ENCODE peak calls at places on chromosome 16, in five cellular contexts. Z is RWPE1, D is GM13976, F is breast epithelium, M is fibroblast of the aortic adventitia. L is an unnamed sample.
A peak's percentile ranks its signal among the peaks of the same experiment; 100 is the strongest.

GRCh38 chr16:85878875-85879274 is 20.1 kb upstream of the IRF8 start:
- DNase-seq in Z (peak; percentile 53), D (no peak), F (no peak), M (peak; percentile 68), L (no peak)

GRCh38 chr16:58511933-58512815 is 3.1 kb upstream of the SETD6 start:
- DNase-seq in Z (peak; percentile 40), D (peak; percentile 83), F (no peak), M (peak; percentile 61), L (peak; percentile 83)

GRCh38 chr16:85369741-85370528 is 243.2 kb upstream of the GSE1 start:
- DNase-seq in Z (peak; percentile 61), D (peak; percentile 86), F (no peak), M (peak; percentile 46), L (no peak)

GRCh38 chr16:23072769-23073549 is 76.3 kb downstream of the USP31 start:
- DNase-seq in Z (peak; percentile 87), D (no peak), F (peak; percentile 47), M (peak; percentile 20), L (no peak)

GRCh38 chr16:736936-737481 is 3.8 kb downstream of the CIAO3 start:
- DNase-seq in Z (no peak), D (no peak), F (no peak), M (no peak), L (no peak)

GRCh38 chr16:74225278-74225677 is 71.3 kb upstream of the PSMD7 start:
- DNase-seq in Z (no peak), D (no peak), F (no peak), M (no peak), L (no peak)

GRCh38 chr16:1779741-1780676 is 2.4 kb downstream of the SPSB3 start:
- DNase-seq in Z (no peak), D (no peak), F (no peak), M (no peak), L (no peak)

GRCh38 chr16:3580686-3581085 is 3.5 kb upstream of the NLRC3 start:
- DNase-seq in Z (no peak), D (no peak), F (no peak), M (no peak), L (no peak)

GRCh38 chr16:85832578-85833539 is 33.4 kb downstream of the COX4I1 start:
- DNase-seq in Z (no peak), D (peak; percentile 79), F (no peak), M (no peak), L (no peak)

GRCh38 chr16:48161906-48162305 is 6.1 kb upstream of the ABCC12 start:
- DNase-seq in Z (no peak), D (no peak), F (no peak), M (no peak), L (no peak)

GRCh38 chr16:83685615-83686165 is 122.1 kb upstream of the HSBP1 start:
- DNase-seq in Z (no peak), D (no peak), F (no peak), M (no peak), L (no peak)

GRCh38 chr16:56610017-56610608 is 1.7 kb downstream of the MT2A start:
- DNase-seq in Z (peak; percentile 70), D (no peak), F (peak; percentile 91), M (peak; percentile 90), L (no peak)

GRCh38 chr16:68396481-68396880 is 51.8 kb downstream of the SMPD3 start:
- DNase-seq in Z (peak; percentile 54), D (no peak), F (peak; percentile 24), M (peak; percentile 45), L (no peak)

GRCh38 chr16:58043571-58044155 is 18.1 kb downstream of the MMP15 start:
- DNase-seq in Z (no peak), D (no peak), F (no peak), M (no peak), L (no peak)

GRCh38 chr16:76345093-76345735 is 68.0 kb downstream of the CNTNAP4 start:
- DNase-seq in Z (no peak), D (no peak), F (no peak), M (peak; percentile 97), L (no peak)

GRCh38 chr16:58411736-58412614 is 19.7 kb downstream of the GINS3 start:
- DNase-seq in Z (no peak), D (no peak), F (no peak), M (no peak), L (no peak)

GRCh38 chr16:68332411-68333121 is 21.7 kb downstream of the PRMT7 start:
- DNase-seq in Z (no peak), D (no peak), F (no peak), M (peak; percentile 31), L (no peak)

GRCh38 chr16:15907863-15908478 is 19.6 kb upstream of the CEP20 start:
- DNase-seq in Z (peak; percentile 69), D (peak; percentile 87), F (no peak), M (no peak), L (no peak)

GRCh38 chr16:69514366-69514765 is 51.4 kb upstream of the NFAT5 start:
- DNase-seq in Z (no peak), D (no peak), F (no peak), M (no peak), L (no peak)

GRCh38 chr16:12435730-12436129 is 368.0 kb downstream of the CPPED1 start:
- DNase-seq in Z (no peak), D (no peak), F (no peak), M (no peak), L (no peak)
- TF ChIP-seq CTCF in Z (no peak), D (no peak), F (no peak), M (no peak), L (no peak)

GRCh38 chr16:5428932-5429331 is 331.3 kb upstream of the EEF2KMT start:
- DNase-seq in Z (no peak), D (no peak), F (no peak), M (no peak), L (no peak)
- TF ChIP-seq CTCF in Z (no peak), D (no peak), F (no peak), M (no peak), L (no peak)

GRCh38 chr16:88685156-88686061 is 898 bp downstream of the SNAI3 start:
- DNase-seq in Z (peak; percentile 64), D (no peak), F (no peak), M (peak; percentile 62), L (no peak)
- TF ChIP-seq CTCF in Z (peak; percentile 61), D (peak; percentile 24), F (peak; percentile 39), M (peak; percentile 77), L (peak; percentile 55)

GRCh38 chr16:8572919-8573724 is 17.2 kb downstream of the TMEM114 start:
- DNase-seq in Z (no peak), D (peak; percentile 39), F (no peak), M (peak; percentile 65), L (no peak)
- TF ChIP-seq CTCF in Z (peak; percentile 48), D (peak; percentile 21), F (peak; percentile 22), M (peak; percentile 58), L (peak; percentile 45)

DNA sequence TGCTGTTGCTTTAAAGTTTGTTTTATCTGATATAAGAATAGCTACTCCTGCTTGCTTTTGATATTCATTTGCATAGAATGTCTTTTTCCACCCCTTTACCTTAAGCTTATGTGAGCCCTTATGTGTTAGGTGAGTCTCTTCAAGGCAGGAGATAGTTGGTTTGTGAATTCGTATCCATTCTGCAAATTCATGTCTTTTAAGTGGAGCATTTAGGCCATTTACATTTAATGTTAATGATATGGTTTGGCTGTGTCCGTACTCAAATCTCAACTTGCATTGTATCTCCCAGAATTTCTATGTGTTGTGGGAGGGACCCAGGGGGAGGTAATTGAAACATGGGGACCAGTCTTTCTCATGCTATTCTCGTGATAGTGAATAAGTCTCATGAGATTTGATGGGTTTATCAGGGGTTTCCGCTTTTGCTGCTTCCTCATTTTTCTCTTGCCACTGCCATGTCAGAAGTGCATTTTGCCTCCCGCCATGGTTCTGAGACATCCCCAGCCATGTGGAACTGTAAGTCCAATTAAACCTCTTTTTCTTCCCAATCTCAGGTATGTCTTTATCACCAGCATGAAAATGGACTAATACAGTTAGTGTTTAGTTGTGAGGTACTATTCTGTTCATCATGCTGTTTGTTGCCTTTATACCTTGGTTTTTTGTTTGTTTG is 27.2 kb downstream of the ATF7IP2 start:
- DNase-seq in Z (no peak), D (no peak), F (no peak), M (no peak), L (no peak)
- TF ChIP-seq CTCF in Z (no peak), D (no peak), F (no peak), M (no peak), L (no peak)

GRCh38 chr16:80081851-80082250 is 458.9 kb upstream of the DYNLRB2 start:
- DNase-seq in Z (no peak), D (no peak), F (no peak), M (no peak), L (no peak)

GRCh38 chr16:80084163-80084562 is 456.6 kb upstream of the DYNLRB2 start:
- DNase-seq in Z (no peak), D (no peak), F (no peak), M (no peak), L (no peak)

GRCh38 chr16:80085606-80086005 is 455.2 kb upstream of the DYNLRB2 start:
- DNase-seq in Z (no peak), D (no peak), F (no peak), M (no peak), L (no peak)

GRCh38 chr16:80080287-80080851 is 460.4 kb upstream of the DYNLRB2 start:
- DNase-seq in Z (no peak), D (no peak), F (no peak), M (no peak), L (no peak)

GRCh38 chr16:80084614-80085013 is 456.2 kb upstream of the DYNLRB2 start:
- DNase-seq in Z (peak; percentile 26), D (no peak), F (peak; percentile 33), M (peak; percentile 1), L (peak; percentile 45)
- TF ChIP-seq CTCF in Z (peak; percentile 25), D (peak; percentile 24), F (no peak), M (no peak), L (peak; percentile 24)

GRCh38 chr16:30417447-30418349 is 10.3 kb downstream of the ZNF771 start:
- DNase-seq in Z (peak; percentile 80), D (peak; percentile 93), F (peak; percentile 46), M (peak; percentile 83), L (peak; percentile 70)
- TF ChIP-seq CTCF in Z (no peak), D (no peak), F (no peak), M (no peak), L (no peak)

GRCh38 chr16:17566075-17566474 is 95.3 kb upstream of the XYLT1 start:
- DNase-seq in Z (peak; percentile 49), D (no peak), F (no peak), M (no peak), L (no peak)

GRCh38 chr16:17566656-17567450 is 96.1 kb upstream of the XYLT1 start:
- DNase-seq in Z (no peak), D (no peak), F (no peak), M (no peak), L (no peak)

GRCh38 chr16:17564856-17565255 is 94.1 kb upstream of the XYLT1 start:
- DNase-seq in Z (no peak), D (no peak), F (no peak), M (no peak), L (no peak)

GRCh38 chr16:17567455-17567854 is 96.7 kb upstream of the XYLT1 start:
- DNase-seq in Z (no peak), D (no peak), F (no peak), M (no peak), L (no peak)

DNA sequence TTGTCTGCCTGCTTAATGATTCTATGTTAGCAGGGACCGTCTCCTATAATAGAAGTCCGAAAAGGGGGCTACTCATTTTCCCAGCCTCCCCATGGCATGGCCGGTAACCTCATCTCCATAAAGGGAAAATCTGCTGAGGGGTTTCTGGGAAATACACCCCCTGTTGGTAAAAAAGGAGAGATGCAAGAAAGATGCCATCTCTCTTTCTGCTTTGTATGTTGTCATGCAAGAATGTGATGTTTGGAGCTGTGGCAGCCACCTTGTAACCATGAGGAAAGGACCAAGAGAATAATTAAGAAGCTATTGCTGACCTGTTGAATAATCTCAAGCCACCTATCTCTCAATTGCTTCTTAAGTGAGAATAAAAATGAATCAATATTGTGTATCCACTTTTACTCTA is 94.8 kb upstream of the XYLT1 start:
- DNase-seq in Z (no peak), D (no peak), F (no peak), M (no peak), L (no peak)
- TF ChIP-seq CTCF in Z (no peak), D (no peak), F (no peak), M (no peak), L (peak; percentile 51)

L was measured in mesothelial cell of epicardium.